ENCODE peak calls at places on chromosomes 7 and 10, in six cellular contexts. T is HCT116, Q is GM23338, U is GM12892, P is vagina, Y is stomach. W is an unnamed sample.

GRCh38 chr10:4851176-4851575 is 25.2 kb downstream of the AKR1E2 start:
- DNase-seq in T (no peak), Q (no peak), U (no peak), P (peak), Y (no peak), W (no peak)

GRCh38 chr7:130943336-130943901 is 209.4 kb upstream of the KLF14 start:
- DNase-seq in T (no peak), Q (no peak), U (no peak), P (no peak), Y (no peak), W (peak)

GRCh38 chr7:10721289-10721688 is 252.4 kb upstream of the PHF14 start:
- DNase-seq in T (no peak), Q (no peak), U (no peak), P (no peak), Y (no peak), W (no peak)

GRCh38 chr10:70355234-70356021 is 27.0 kb downstream of the LRRC20 start:
- DNase-seq in T (no peak), Q (no peak), U (no peak), P (no peak), Y (no peak), W (peak)

GRCh38 chr10:99709480-99710229 is 22.3 kb downstream of the COX15 start:
- DNase-seq in T (no peak), Q (peak), U (no peak), P (no peak), Y (no peak), W (no peak)

GRCh38 chr10:71829171-71829570 is 21.9 kb downstream of the PSAP start:
- DNase-seq in T (no peak), Q (no peak), U (no peak), P (no peak), Y (no peak), W (peak)

GRCh38 chr10:101311440-101312067 is 42.4 kb upstream of the BTRC start:
- DNase-seq in T (no peak), Q (no peak), U (no peak), P (no peak), Y (no peak), W (no peak)

GRCh38 chr10:44926771-44927751 is 15.9 kb downstream of the TMEM72 start:
- DNase-seq in T (no peak), Q (no peak), U (no peak), P (no peak), Y (no peak), W (no peak)

GRCh38 chr7:133575726-133576125 is 322.8 kb downstream of the EXOC4 start:
- DNase-seq in T (no peak), Q (no peak), U (no peak), P (no peak), Y (no peak), W (no peak)

GRCh38 chr10:29067161-29067560 is 221.7 kb upstream of the LYZL1 start:
- DNase-seq in T (no peak), Q (no peak), U (no peak), P (no peak), Y (no peak), W (no peak)

GRCh38 chr7:114879554-114879953 is 42.3 kb upstream of the MDFIC start:
- DNase-seq in T (no peak), Q (no peak), U (no peak), P (no peak), Y (no peak), W (no peak)

GRCh38 chr7:17304926-17305325 is 6.5 kb downstream of the AHR start:
- DNase-seq in T (peak), Q (no peak), U (no peak), P (no peak), Y (no peak), W (no peak)

GRCh38 chr10:123573236-123574147 is 92.7 kb upstream of the GPR26 start:
- DNase-seq in T (peak), Q (peak), U (no peak), P (no peak), Y (peak), W (peak)

GRCh38 chr7:1940402-1940786 is 270.3 kb downstream of the ELFN1 start:
- DNase-seq in T (no peak), Q (no peak), U (peak), P (no peak), Y (peak), W (peak)

GRCh38 chr10:118423800-118424479 is 81.8 kb upstream of the FAM204A start:
- DNase-seq in T (peak), Q (peak), U (peak), P (no peak), Y (peak), W (peak)

GRCh38 chr10:98694014-98694413 is 247.3 kb upstream of the HPS1 start:
- DNase-seq in T (no peak), Q (no peak), U (no peak), P (no peak), Y (no peak), W (no peak)

GRCh38 chr10:100969175-100970075 is at the start of gene SEMA4G:
- DNase-seq in T (peak), Q (peak), U (peak), P (no peak), Y (peak), W (no peak)

GRCh38 chr10:102650655-102651454 is 6.6 kb downstream of the TRIM8 start:
- DNase-seq in T (no peak), Q (no peak), U (no peak), P (no peak), Y (no peak), W (no peak)

GRCh38 chr10:25556457-25556856 is 377.6 kb upstream of the MYO3A start:
- DNase-seq in T (no peak), Q (no peak), U (no peak), P (no peak), Y (no peak), W (no peak)

GRCh38 chr7:42226354-42226941 is 10.6 kb downstream of the GLI3 start:
- DNase-seq in T (no peak), Q (no peak), U (no peak), P (no peak), Y (no peak), W (no peak)

GRCh38 chr7:104327963-104328307 is 468 bp upstream of the LHFPL3 start:
- DNase-seq in T (no peak), Q (peak), U (no peak), P (no peak), Y (no peak), W (no peak)

GRCh38 chr7:106423836-106424475 is 139.2 kb upstream of the NAMPT start:
- DNase-seq in T (no peak), Q (no peak), U (no peak), P (no peak), Y (no peak), W (no peak)

GRCh38 chr10:80144302-80145131 is 12.0 kb downstream of the PLAC9 start:
- DNase-seq in T (peak), Q (no peak), U (no peak), P (peak), Y (peak), W (peak)

GRCh38 chr7:24722386-24723177 is 34.7 kb downstream of the GSDME start:
- DNase-seq in T (no peak), Q (peak), U (no peak), P (peak), Y (no peak), W (no peak)

GRCh38 chr10:110892602-110893001 is 20.9 kb downstream of the PDCD4 start:
- DNase-seq in T (no peak), Q (no peak), U (no peak), P (no peak), Y (no peak), W (no peak)

GRCh38 chr10:110897184-110897583 is 21.8 kb downstream of the BBIP1 start:
- DNase-seq in T (no peak), Q (no peak), U (no peak), P (no peak), Y (no peak), W (no peak)

GRCh38 chr10:110898391-110898790 is 20.6 kb downstream of the BBIP1 start:
- DNase-seq in T (no peak), Q (no peak), U (no peak), P (no peak), Y (no peak), W (no peak)

GRCh38 chr10:110893559-110894179 is 21.9 kb downstream of the PDCD4 start:
- DNase-seq in T (peak), Q (peak), U (no peak), P (no peak), Y (no peak), W (peak)
- TF ChIP-seq POLR2AphosphoS5 in T (no peak), Q (no peak), U (no peak), P (peak), Y (no peak), W (no peak)

GRCh38 chr10:58266003-58266825 is 1.5 kb downstream of the IPMK start:
- DNase-seq in T (no peak), Q (no peak), U (no peak), P (no peak), Y (no peak), W (peak)
- TF ChIP-seq POLR2AphosphoS5 in T (no peak), Q (no peak), U (no peak), P (peak), Y (no peak), W (no peak)

GRCh38 chr7:87475359-87476178 is at the start of gene ABCB4:
- DNase-seq in T (no peak), Q (peak), U (peak), P (no peak), Y (no peak), W (no peak)

GRCh38 chr7:87474046-87474445 is 1.4 kb downstream of the ABCB4 start:
- DNase-seq in T (no peak), Q (no peak), U (no peak), P (no peak), Y (no peak), W (no peak)

GRCh38 chr7:87476179-87476557 is 688 bp upstream of the ABCB4 start:
- DNase-seq in T (no peak), Q (no peak), U (no peak), P (no peak), Y (no peak), W (no peak)

GRCh38 chr7:87473192-87473591 is 2.3 kb downstream of the ABCB4 start:
- DNase-seq in T (no peak), Q (no peak), U (no peak), P (no peak), Y (no peak), W (no peak)

DNA sequence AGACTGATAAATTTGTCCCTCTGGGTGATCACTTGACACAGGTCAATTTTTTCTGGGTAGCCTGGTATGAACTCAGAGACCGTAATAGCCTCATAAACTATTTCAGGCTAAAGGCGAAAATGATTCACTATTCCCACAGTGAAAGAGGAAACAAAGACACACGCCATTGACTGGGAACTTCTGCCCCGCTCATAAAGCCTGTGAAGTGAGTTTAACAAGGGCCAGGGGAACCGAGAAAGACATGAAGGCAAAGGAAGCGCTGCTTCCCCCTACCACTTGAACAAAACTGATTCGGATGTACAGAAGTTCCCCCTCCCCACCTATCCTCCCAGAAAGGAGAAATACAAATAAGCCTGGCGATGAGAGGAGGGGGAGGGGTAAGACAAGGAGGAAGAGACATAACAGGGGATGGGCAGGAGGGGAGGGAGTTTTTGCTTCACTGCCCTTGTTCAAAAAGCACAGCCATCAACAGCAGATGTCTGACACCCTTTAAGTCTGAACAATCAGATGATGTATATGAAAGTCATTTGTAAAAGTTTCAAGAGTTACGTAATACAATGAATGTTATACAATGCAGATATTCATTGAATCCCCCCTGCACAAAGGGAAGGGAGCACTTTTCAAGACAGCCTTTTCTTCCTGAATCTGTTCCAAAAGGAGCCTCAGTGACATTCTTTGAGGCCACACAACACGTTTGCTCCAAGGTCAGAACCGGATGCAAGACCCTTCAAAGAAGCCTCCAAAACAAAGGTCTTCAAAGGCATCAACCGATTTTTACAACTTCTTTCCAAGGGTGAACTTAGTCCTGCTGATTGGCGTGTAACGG is 734 bp downstream of the ABCB4 start:
- DNase-seq in T (no peak), Q (peak), U (peak), P (no peak), Y (no peak), W (peak)
- TF ChIP-seq POLR2AphosphoS5 in T (no peak), Q (no peak), U (no peak), P (no peak), Y (no peak), W (no peak)

DNA sequence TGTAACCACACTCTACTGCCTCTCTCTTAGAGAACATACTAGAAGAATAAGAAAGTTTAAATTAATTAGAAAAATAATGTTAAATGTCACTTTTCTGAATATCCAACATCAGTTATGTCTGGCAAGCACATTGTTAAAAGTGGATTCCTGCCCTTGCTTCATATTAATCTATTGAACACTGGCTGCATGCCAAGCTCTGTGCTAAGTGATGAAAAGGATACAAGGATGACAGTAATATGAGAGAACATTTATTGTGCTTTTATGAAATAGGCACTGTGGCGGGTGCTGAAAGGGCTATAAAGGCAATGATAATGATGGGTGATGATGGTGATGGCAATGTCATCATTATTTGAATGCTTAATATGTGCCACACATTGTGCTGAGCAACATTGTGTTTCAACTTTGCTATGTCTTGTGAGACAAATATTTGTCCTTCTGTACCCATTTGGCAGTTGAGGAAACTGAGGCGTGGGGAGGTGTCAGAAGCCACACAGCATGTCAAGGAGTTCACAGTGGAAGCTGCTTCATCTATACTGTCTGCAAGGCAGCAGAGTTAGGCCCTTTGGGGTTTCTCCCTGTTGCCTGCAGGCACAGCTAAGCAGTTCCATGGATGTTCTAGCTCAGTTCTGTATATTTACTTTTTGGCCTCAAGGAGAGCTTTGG is 64.2 kb upstream of the RAPGEF5 start:
- DNase-seq in T (no peak), Q (no peak), U (no peak), P (peak), Y (no peak), W (no peak)
- TF ChIP-seq POLR2AphosphoS5 in T (no peak), Q (no peak), U (no peak), P (no peak), Y (no peak), W (no peak)

GRCh38 chr7:44632196-44632595 is 25.8 kb downstream of the OGDH start:
- DNase-seq in T (no peak), Q (no peak), U (no peak), P (no peak), Y (no peak), W (no peak)

GRCh38 chr7:44634839-44635591 is 28.6 kb downstream of the OGDH start:
- DNase-seq in T (no peak), Q (no peak), U (no peak), P (no peak), Y (peak), W (no peak)

GRCh38 chr7:44634187-44634838 is 27.9 kb downstream of the OGDH start:
- DNase-seq in T (no peak), Q (no peak), U (no peak), P (no peak), Y (peak), W (no peak)

GRCh38 chr7:44631458-44632115 is 25.2 kb downstream of the OGDH start:
- DNase-seq in T (no peak), Q (no peak), U (no peak), P (no peak), Y (no peak), W (no peak)

GRCh38 chr7:44633254-44634186 is 27.1 kb downstream of the OGDH start:
- DNase-seq in T (no peak), Q (no peak), U (peak), P (no peak), Y (peak), W (peak)
- TF ChIP-seq POLR2AphosphoS5 in T (no peak), Q (no peak), U (peak), P (no peak), Y (peak), W (no peak)

GRCh38 chr7:47327698-47328391 is 254.1 kb downstream of the TNS3 start:
- DNase-seq in T (no peak), Q (peak), U (no peak), P (peak), Y (peak), W (no peak)
- TF ChIP-seq POLR2AphosphoS5 in T (no peak), Q (peak), U (no peak), P (peak), Y (no peak), W (no peak)

DNA sequence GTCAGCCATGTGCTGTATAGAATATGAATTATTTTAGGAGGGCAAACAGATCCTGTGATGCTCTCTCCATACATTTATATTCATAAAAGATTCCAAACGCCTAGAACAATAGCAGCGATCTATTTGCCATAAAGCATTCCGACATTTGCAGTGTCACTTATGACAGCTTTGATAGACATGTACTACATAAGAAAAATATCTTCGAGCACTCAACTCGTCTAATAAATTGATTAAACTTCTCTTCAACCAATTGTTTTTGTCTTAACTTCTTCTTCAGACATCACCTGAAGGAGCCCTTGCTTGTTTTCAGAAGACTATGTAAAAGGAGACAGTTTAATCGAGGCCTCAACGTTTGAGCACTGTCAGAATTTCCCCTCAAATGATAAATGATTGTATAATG is 158.1 kb upstream of the MGMT start:
- DNase-seq in T (no peak), Q (no peak), U (no peak), P (no peak), Y (no peak), W (no peak)
- TF ChIP-seq POLR2AphosphoS5 in T (no peak), Q (no peak), U (no peak), P (no peak), Y (no peak), W (no peak)

W was measured in HL-60.